ENCODE peak calls at places on chromosome 3, in eight cellular contexts. H is WERI-Rb-1, Y is H9, L is lower leg skin, N is cardiac muscle cell, F is GM12865, R is fibroblast of villous mesenchyme, I is RWPE2. U is an unnamed sample.
A peak's percentile ranks its signal among the peaks of the same experiment; 100 is the strongest.

GRCh38 chr3:12444582-12445468 is 39.5 kb upstream of the TSEN2 start:
- DNase-seq in L (no peak), Y (peak; percentile 43), N (peak; percentile 69), H (no peak), F (no peak), I (peak; percentile 62), R (peak; percentile 68), U (no peak)

GRCh38 chr3:125359700-125360099 is 15.4 kb downstream of the ZNF148 start:
- DNase-seq in H (no peak), R (no peak), Y (no peak), L (no peak), I (no peak), F (no peak), N (no peak), U (no peak)

GRCh38 chr3:46406786-46407611 is at the start of the genes CCR5AS and CCRL2:
- DNase-seq in N (peak; percentile 37), Y (no peak), R (peak; percentile 52), H (no peak), L (peak; percentile 88), I (no peak), F (peak; percentile 56), U (no peak)

GRCh38 chr3:175932586-175932985 is 1073.5 kb downstream of the NAALADL2 start:
- DNase-seq in Y (no peak), H (no peak), L (no peak), R (no peak), F (no peak), N (no peak), I (no peak), U (no peak)

GRCh38 chr3:15102256-15102655 is 3.3 kb upstream of the RBSN start:
- DNase-seq in F (no peak), L (peak; percentile 91), N (no peak), Y (no peak), H (no peak), I (no peak), R (no peak), U (no peak)

GRCh38 chr3:60055765-60056164 is 1005.9 kb upstream of the CFAP20DC start:
- DNase-seq in Y (no peak), L (no peak), H (no peak), I (no peak), N (peak; percentile 61), F (no peak), R (no peak), U (no peak)

GRCh38 chr3:194098036-194098871 is 37.7 kb upstream of the HES1 start:
- DNase-seq in N (no peak), L (no peak), H (no peak), R (peak; percentile 30), Y (no peak), I (no peak), F (no peak), U (no peak)

GRCh38 chr3:14156843-14157561 is 21.4 kb downstream of the XPC start:
- DNase-seq in Y (no peak), N (no peak), R (no peak), I (no peak), H (no peak), L (no peak), F (no peak), U (no peak)

GRCh38 chr3:101509811-101510210 is 3.2 kb downstream of the SENP7 start:
- DNase-seq in L (no peak), N (no peak), H (no peak), Y (no peak), I (no peak), F (no peak), R (peak; percentile 55), U (no peak)

GRCh38 chr3:98985406-98985805 is 83.9 kb upstream of the DCBLD2 start:
- DNase-seq in L (no peak), R (peak; percentile 45), H (no peak), N (no peak), F (no peak), I (no peak), Y (no peak), U (no peak)

GRCh38 chr3:64311424-64311920 is 86.2 kb upstream of the PRICKLE2 start:
- DNase-seq in I (no peak), N (no peak), H (no peak), L (no peak), F (no peak), R (no peak), Y (no peak), U (no peak)

GRCh38 chr3:75176886-75177285 is 487.2 kb upstream of the FRG2C start:
- DNase-seq in H (no peak), I (no peak), R (no peak), N (no peak), F (peak; percentile 23), Y (no peak), L (no peak), U (no peak)

GRCh38 chr3:75171632-75172230 is 492.4 kb upstream of the FRG2C start:
- DNase-seq in I (no peak), Y (no peak), R (peak; percentile 7), L (no peak), F (peak; percentile 10), H (no peak), N (no peak), U (no peak)
- TF ChIP-seq CTCF in I (peak; percentile 59), Y (peak; percentile 70), R (peak; percentile 37), L (no peak), F (peak; percentile 18), H (peak; percentile 17), N (peak; percentile 39), U (peak; percentile 28)

GRCh38 chr3:184240384-184241140 is 8.2 kb downstream of the ALG3 start:
- DNase-seq in L (no peak), I (peak; percentile 57), N (peak; percentile 71), R (peak; percentile 24), F (no peak), Y (no peak), H (no peak), U (no peak)

GRCh38 chr3:184241141-184241446 is 7.7 kb downstream of the ALG3 start:
- DNase-seq in R (no peak), N (no peak), F (no peak), L (no peak), H (no peak), Y (no peak), I (peak; percentile 55), U (no peak)

GRCh38 chr3:184242297-184242685 is 6.5 kb downstream of the ALG3 start:
- DNase-seq in H (no peak), R (no peak), L (no peak), Y (no peak), F (no peak), N (no peak), I (no peak), U (no peak)

GRCh38 chr3:184239710-184240109 is 9.1 kb downstream of the ALG3 start:
- DNase-seq in F (no peak), L (no peak), R (no peak), Y (no peak), I (no peak), H (no peak), N (no peak), U (no peak)

DNA sequence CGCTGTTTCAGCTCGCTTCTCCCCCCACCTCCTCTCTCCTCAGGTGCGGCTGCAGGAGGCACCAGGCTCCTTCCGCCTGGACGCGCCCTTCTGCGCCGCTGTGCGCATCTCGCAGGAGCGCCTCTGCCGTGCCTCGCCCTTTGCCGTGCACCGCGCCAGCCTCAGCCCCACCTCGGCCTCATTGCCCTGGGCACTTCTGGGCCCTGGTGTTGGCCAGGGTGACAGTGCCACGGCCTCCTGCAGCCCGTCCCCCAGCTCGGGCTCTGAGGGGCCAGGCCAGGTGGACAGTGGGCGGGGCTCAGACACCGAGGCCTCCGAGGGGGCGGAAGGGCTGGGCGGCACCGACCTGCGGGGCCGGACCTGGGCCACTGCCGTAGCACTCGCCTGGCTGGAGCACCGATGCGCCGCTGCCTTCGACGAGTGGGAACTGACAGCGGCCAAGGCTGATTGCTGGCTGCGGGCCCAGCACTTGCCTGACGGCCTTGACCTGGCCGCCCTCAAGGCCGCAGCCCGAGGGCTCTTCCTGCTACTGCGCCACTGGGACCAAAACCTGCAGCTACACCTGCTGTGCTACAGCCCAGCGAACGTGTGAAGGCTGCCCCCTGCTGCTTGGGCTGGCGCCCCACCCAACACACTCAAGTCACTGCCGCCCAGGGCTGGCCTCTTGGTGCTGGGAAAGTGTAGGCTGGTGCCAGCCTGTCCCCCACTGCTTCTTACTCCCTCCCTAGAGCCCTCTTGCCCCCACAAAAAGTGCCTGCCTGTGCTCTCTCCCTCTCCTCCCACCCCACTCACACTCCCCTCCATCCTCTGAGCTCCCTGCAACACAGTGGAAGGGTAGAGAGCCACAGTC is 7.1 kb downstream of the ALG3 start:
- DNase-seq in N (peak; percentile 45), R (peak; percentile 14), Y (peak; percentile 61), I (peak; percentile 64), H (peak; percentile 73), L (no peak), F (peak; percentile 30), U (peak; percentile 80)
- TF ChIP-seq CTCF in N (peak; percentile 58), R (peak; percentile 42), Y (peak; percentile 32), I (peak; percentile 66), H (peak; percentile 89), L (peak; percentile 40), F (no peak), U (peak; percentile 56)

GRCh38 chr3:76576201-76576600 is 463.7 kb upstream of the ROBO2 start:
- DNase-seq in L (no peak), F (no peak), N (no peak), R (no peak), Y (no peak), H (no peak), I (no peak), U (no peak)

GRCh38 chr3:76566904-76567303 is 473.0 kb upstream of the ROBO2 start:
- DNase-seq in N (no peak), I (no peak), R (no peak), H (no peak), L (no peak), F (no peak), Y (no peak), U (no peak)

GRCh38 chr3:76566211-76566534 is 473.7 kb upstream of the ROBO2 start:
- DNase-seq in N (no peak), R (no peak), H (no peak), L (no peak), F (no peak), I (no peak), Y (no peak), U (no peak)

GRCh38 chr3:76565496-76566210 is 474.2 kb upstream of the ROBO2 start:
- DNase-seq in N (peak; percentile 1), L (no peak), F (peak; percentile 35), R (no peak), I (no peak), H (no peak), Y (no peak), U (no peak)

DNA sequence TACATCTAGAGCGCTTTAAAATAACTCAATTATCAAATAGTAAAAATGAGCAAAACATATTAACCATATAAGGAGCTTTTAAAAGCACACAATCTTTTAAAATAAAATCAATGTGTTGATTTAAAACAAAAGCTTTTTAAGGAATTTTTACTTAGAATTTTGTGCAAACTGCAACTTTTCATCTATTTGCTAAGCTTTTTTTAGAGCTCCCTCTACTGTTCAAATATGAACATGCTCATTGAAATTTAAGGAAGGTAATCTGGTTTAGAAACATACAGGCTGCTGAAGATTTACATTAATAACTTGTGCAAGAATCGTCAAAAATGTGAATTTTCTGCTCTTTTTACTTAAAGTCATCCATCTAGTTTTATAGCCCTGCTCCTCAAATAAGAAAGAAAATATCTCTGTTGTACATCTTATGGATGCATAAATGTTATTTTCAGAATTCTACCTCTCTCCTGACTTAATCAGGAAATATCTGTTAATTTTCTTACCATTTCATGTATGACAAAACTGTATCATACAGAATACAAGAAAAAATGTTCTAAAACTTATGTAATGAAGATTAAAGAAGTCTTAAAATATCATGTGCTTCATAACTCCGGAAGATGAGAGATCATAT is 469.4 kb upstream of the ROBO2 start:
- DNase-seq in R (peak; percentile 12), I (no peak), H (no peak), N (peak; percentile 44), F (peak; percentile 36), L (no peak), Y (no peak), U (no peak)
- TF ChIP-seq CTCF in R (peak; percentile 54), I (peak; percentile 85), H (peak; percentile 21), N (peak; percentile 45), F (peak; percentile 53), L (no peak), Y (peak; percentile 85), U (peak; percentile 77)

GRCh38 chr3:173221010-173221409 is 80.0 kb upstream of the SPATA16 start:
- DNase-seq in I (no peak), L (no peak), Y (no peak), R (no peak), H (no peak), F (no peak), N (no peak), U (no peak)
- TF ChIP-seq CTCF in I (peak; percentile 58), L (no peak), Y (peak; percentile 65), R (no peak), H (peak; percentile 3), F (no peak), N (peak; percentile 24), U (peak; percentile 63)

U was measured in glutamatergic neuron.